ENCODE peak calls at places on chromosomes 5 and 9, in eight cellular contexts. J is sciatic nerve; N is COLO829; Z is activated T-cell treated with anti-CD3 and anti-CD28 coated beads, Interleukin-2, amount 50 U/mL, for 24 hours; O is HTR-8/SVneo; F is A172; X is pancreas; H is cardiac fibroblast. B is an unnamed sample.
A peak's percentile ranks its signal among the peaks of the same experiment; 100 is the strongest.

GRCh38 chr5:79935992-79936643 is 54.9 kb downstream of the MTX3 start:
- DNase-seq in O (no peak), F (no peak), Z (no peak), N (no peak), H (peak; percentile 49), J (no peak), X (no peak), B (peak; percentile 12)

GRCh38 chr9:72733896-72734295 is 212.5 kb downstream of the TMC1 start:
- DNase-seq in O (no peak), J (no peak), F (no peak), X (no peak), Z (no peak), H (no peak), N (peak; percentile 36), B (no peak)

GRCh38 chr9:22139261-22139660 is 130.2 kb upstream of the CDKN2B start:
- DNase-seq in Z (no peak), N (no peak), H (no peak), X (no peak), O (no peak), J (no peak), F (no peak), B (no peak)

GRCh38 chr5:42992035-42992570 is 48.0 kb downstream of the ANXA2R start:
- DNase-seq in J (peak; percentile 88), X (no peak), Z (peak; percentile 85), H (peak; percentile 95), O (peak; percentile 87), F (peak; percentile 75), N (no peak), B (peak; percentile 92)

GRCh38 chr9:107246259-107247254 is 36.5 kb upstream of the RAD23B start:
- DNase-seq in F (no peak), X (no peak), H (no peak), O (no peak), J (no peak), N (no peak), Z (no peak), B (peak; percentile 73)

GRCh38 chr5:179378116-179378440 is 32.8 kb upstream of the ADAMTS2 start:
- DNase-seq in N (no peak), O (no peak), J (no peak), H (no peak), Z (no peak), X (no peak), F (no peak), B (no peak)

GRCh38 chr5:38267372-38267771 is 9.0 kb downstream of the EGFLAM start:
- DNase-seq in N (no peak), J (no peak), H (no peak), O (no peak), F (no peak), X (no peak), Z (no peak), B (no peak)

GRCh38 chr9:14247577-14247976 is 66.4 kb downstream of the NFIB start:
- DNase-seq in H (no peak), J (no peak), O (no peak), X (no peak), F (no peak), Z (no peak), N (no peak), B (no peak)

GRCh38 chr5:55160493-55161209 is 680 bp downstream of the GPX8 start:
- DNase-seq in J (peak; percentile 75), H (peak; percentile 96), O (peak; percentile 69), N (peak; percentile 72), Z (no peak), F (peak; percentile 87), X (peak; percentile 27), B (peak; percentile 88)

GRCh38 chr5:33433303-33434255 is 7.2 kb upstream of the TARS1 start:
- DNase-seq in O (no peak), J (no peak), H (peak; percentile 27), F (no peak), Z (no peak), N (no peak), X (no peak), B (no peak)

GRCh38 chr5:149421834-149422233 is 42.7 kb upstream of the IL17B start:
- DNase-seq in H (peak; percentile 86), O (no peak), J (no peak), F (no peak), N (no peak), X (no peak), Z (no peak), B (no peak)

GRCh38 chr5:1141827-1142226 is 30.0 kb upstream of the SLC12A7 start:
- DNase-seq in F (no peak), N (no peak), O (no peak), J (no peak), Z (no peak), X (no peak), H (no peak), B (no peak)

GRCh38 chr5:138966236-138966985 is 91.3 kb upstream of the LRRTM2 start:
- DNase-seq in X (no peak), J (no peak), F (no peak), N (no peak), Z (no peak), O (no peak), H (no peak), B (no peak)

GRCh38 chr5:125874057-125874456 is 549.2 kb upstream of the GRAMD2B start:
- DNase-seq in N (peak; percentile 17), H (no peak), F (no peak), X (no peak), Z (no peak), J (no peak), O (no peak), B (no peak)

GRCh38 chr5:127425037-127425436 is 92.4 kb upstream of the PRRC1 start:
- DNase-seq in J (no peak), Z (no peak), N (no peak), X (no peak), F (no peak), H (no peak), O (no peak), B (no peak)

GRCh38 chr9:107000218-107000617 is 137.3 kb downstream of the ZNF462 start:
- DNase-seq in N (no peak), F (no peak), X (no peak), O (no peak), Z (no peak), J (no peak), H (no peak), B (no peak)

B was measured in mesendoderm.